ENCODE peak calls at places on chromosomes 6 and 20, in four cellular contexts. One of them, this sample, is unnamed.

GRCh38 chr20:32333181-32333987 is 24.7 kb upstream of the ASXL1 start:
- DNase-seq in GM20000: peak
- DNase-seq in AG04450: no peak
- DNase-seq in H9: no peak
- DNase-seq in this sample: no peak

GRCh38 chr20:6693178-6693807 is 74.2 kb upstream of the BMP2 start:
- DNase-seq in GM20000: no peak
- DNase-seq in AG04450: no peak
- DNase-seq in H9: no peak
- DNase-seq in this sample: no peak

GRCh38 chr20:38601216-38602184 is at the start of gene ARHGAP40:
- DNase-seq in GM20000: peak
- DNase-seq in AG04450: no peak
- DNase-seq in H9: peak
- DNase-seq in this sample: no peak

GRCh38 chr20:57301026-57301425 is 28.6 kb upstream of the SPO11 start:
- DNase-seq in GM20000: no peak
- DNase-seq in AG04450: no peak
- DNase-seq in H9: no peak
- DNase-seq in this sample: no peak

GRCh38 chr20:25191689-25192088 is 3.8 kb upstream of the ENTPD6 start:
- DNase-seq in GM20000: no peak
- DNase-seq in AG04450: no peak
- DNase-seq in H9: no peak
- DNase-seq in this sample: no peak

GRCh38 chr6:101445527-101445926 is 52.0 kb downstream of the GRIK2 start:
- DNase-seq in GM20000: no peak
- DNase-seq in AG04450: peak
- DNase-seq in H9: no peak
- DNase-seq in this sample: no peak

GRCh38 chr20:41000628-41001027 is 28.0 kb upstream of the TOP1 start:
- DNase-seq in GM20000: no peak
- DNase-seq in AG04450: no peak
- DNase-seq in H9: no peak
- DNase-seq in this sample: no peak

GRCh38 chr6:17059022-17059421 is 42.8 kb upstream of the STMND1 start:
- DNase-seq in GM20000: no peak
- DNase-seq in AG04450: no peak
- DNase-seq in H9: no peak
- DNase-seq in this sample: no peak

GRCh38 chr6:166907373-166907841 is 48.9 kb downstream of the RNASET2 start:
- DNase-seq in GM20000: peak
- DNase-seq in AG04450: no peak
- DNase-seq in H9: no peak
- DNase-seq in this sample: no peak

GRCh38 chr20:36043892-36044515 is 75.6 kb downstream of the CNBD2 start:
- DNase-seq in GM20000: no peak
- DNase-seq in AG04450: no peak
- DNase-seq in H9: no peak
- DNase-seq in this sample: no peak

GRCh38 chr20:56389807-56390206 is 2.2 kb downstream of the AURKA start:
- DNase-seq in GM20000: no peak
- DNase-seq in AG04450: no peak
- DNase-seq in H9: no peak
- DNase-seq in this sample: no peak

GRCh38 chr6:110020888-110021287 is 42.8 kb downstream of the GPR6 start:
- DNase-seq in GM20000: no peak
- DNase-seq in AG04450: no peak
- DNase-seq in H9: no peak
- DNase-seq in this sample: no peak

GRCh38 chr20:2872304-2873009 is 824 bp upstream of the PTPRA start:
- DNase-seq in GM20000: peak
- DNase-seq in AG04450: no peak
- DNase-seq in H9: peak
- DNase-seq in this sample: peak
- TF ChIP-seq CTCF in GM20000: peak
- TF ChIP-seq CTCF in AG04450: peak
- TF ChIP-seq CTCF in H9: peak
- TF ChIP-seq CTCF in this sample: peak

DNA sequence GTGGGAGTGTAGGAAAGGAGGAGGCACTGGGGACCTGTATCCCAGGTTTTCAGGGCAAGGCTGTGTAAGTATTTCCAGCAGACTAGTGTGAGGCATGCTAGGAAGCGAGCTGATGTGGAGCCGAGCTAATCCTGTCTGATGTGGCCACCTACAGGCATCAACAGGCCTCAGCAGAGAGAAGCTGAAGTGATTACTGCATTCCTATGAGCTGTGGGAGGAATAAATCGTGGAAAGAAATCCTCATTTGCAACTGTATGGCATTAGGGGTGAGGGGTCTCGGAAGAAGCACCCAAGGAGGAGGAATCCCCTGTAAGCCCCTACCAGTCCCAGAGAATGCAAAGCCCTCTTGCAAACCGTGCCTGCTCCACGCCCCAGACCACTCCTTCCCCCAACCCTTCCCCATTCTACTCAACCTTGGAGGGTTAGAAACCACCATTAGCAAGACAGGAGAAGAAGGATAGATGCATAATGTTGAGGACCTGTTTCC is 41.6 kb downstream of the C6orf15 start:
- DNase-seq in GM20000: peak
- DNase-seq in AG04450: peak
- DNase-seq in H9: peak
- DNase-seq in this sample: no peak
- TF ChIP-seq CTCF in GM20000: peak
- TF ChIP-seq CTCF in AG04450: peak
- TF ChIP-seq CTCF in H9: peak
- TF ChIP-seq CTCF in this sample: no peak

DNA sequence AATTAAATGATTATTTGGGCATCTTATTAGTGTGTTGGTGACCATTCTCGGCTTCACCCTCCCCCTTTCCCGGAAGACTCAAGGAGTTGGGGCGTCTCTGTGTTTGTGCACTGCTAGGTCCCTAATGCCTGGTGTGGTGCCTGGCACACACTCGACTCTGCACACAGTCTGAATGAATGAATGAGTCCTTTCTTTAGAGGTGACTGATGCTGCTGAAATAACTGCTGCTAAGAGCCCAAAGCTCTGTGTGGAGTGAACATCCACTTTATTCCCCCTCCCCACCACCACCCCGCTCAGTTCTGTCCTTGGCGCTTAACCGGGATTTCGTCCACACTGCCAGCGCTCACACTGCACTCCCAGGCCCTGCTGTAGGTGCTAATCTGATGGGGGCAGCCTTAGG is 1.2 kb upstream of the PHACTR3 start:
- DNase-seq in GM20000: no peak
- DNase-seq in AG04450: no peak
- DNase-seq in H9: no peak
- DNase-seq in this sample: no peak
- TF ChIP-seq CTCF in GM20000: no peak
- TF ChIP-seq CTCF in AG04450: no peak
- TF ChIP-seq CTCF in H9: no peak
- TF ChIP-seq CTCF in this sample: no peak

DNA sequence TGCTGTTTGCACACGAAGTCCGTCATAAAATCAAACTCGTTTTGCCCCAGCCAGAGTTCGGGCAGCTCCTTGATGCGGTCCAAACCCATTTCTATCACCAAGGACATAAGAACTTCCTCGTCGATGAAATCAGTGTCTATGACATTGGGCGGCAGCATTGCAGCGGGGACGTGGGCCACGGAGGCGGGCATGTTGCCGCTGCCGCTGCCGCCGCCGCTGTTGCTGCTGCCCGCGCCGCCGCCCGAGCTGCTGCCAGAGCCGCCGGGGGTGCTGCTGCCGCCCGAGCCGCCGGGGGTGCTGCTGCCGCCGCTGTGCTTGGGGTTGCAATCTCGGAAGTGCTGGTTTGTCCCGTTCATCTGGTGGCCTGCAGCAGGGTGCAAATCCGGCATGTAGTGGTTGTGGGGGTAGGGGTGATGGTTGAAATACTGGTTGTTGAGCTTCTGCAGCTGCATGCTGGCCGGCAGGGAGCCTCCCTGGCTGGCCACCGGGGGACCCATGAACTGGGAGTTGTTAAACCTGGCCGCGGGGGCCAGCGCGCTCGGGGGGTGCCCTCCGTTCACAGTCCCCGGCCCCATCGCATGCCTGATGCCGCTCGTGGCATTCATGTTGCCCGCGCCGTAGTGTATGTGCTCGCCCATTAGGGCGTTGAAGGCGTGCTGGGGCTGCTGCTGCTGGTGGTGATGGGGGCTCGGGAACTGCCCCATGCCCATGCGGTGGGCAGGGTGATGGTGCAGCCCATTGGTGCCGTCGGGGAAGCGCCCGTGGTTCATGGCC is 1.1 kb downstream of the CITED2 start:
- DNase-seq in GM20000: peak
- DNase-seq in AG04450: no peak
- DNase-seq in H9: peak
- DNase-seq in this sample: peak
- TF ChIP-seq CTCF in GM20000: no peak
- TF ChIP-seq CTCF in AG04450: peak
- TF ChIP-seq CTCF in H9: peak
- TF ChIP-seq CTCF in this sample: no peak

GRCh38 chr6:159075506-159076100 is 30.8 kb upstream of the TAGAP start:
- DNase-seq in GM20000: no peak
- DNase-seq in AG04450: no peak
- DNase-seq in H9: no peak
- DNase-seq in this sample: no peak

GRCh38 chr6:159079367-159079766 is 34.6 kb upstream of the TAGAP start:
- DNase-seq in GM20000: no peak
- DNase-seq in AG04450: no peak
- DNase-seq in H9: no peak
- DNase-seq in this sample: no peak

GRCh38 chr6:159074120-159074684 is 29.4 kb upstream of the TAGAP start:
- DNase-seq in GM20000: no peak
- DNase-seq in AG04450: no peak
- DNase-seq in H9: peak
- DNase-seq in this sample: no peak

GRCh38 chr6:159074866-159075265 is 30.1 kb upstream of the TAGAP start:
- DNase-seq in GM20000: no peak
- DNase-seq in AG04450: no peak
- DNase-seq in H9: no peak
- DNase-seq in this sample: no peak

DNA sequence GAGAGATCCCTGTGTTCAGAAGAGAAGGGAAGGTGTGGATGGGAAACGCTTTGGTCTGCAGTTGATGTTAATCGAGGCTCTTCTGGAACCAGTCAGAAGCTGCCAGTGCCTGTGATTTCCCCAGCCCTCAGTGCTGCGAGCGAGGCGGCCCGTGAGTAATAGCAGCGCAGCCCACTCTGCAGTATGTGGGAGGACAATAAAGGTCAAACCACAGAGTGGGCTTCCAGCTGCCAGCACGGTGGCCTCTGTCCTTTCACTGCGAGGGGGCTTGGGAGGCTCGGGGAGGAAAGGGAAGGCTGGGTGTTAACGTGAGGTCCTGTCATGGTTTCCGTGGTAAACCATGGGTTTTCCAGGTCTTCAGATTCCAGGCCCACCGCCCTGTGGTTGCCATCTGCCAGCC is 32.3 kb upstream of the TAGAP start:
- DNase-seq in GM20000: no peak
- DNase-seq in AG04450: no peak
- DNase-seq in H9: no peak
- DNase-seq in this sample: no peak
- TF ChIP-seq CTCF in GM20000: no peak
- TF ChIP-seq CTCF in AG04450: no peak
- TF ChIP-seq CTCF in H9: no peak
- TF ChIP-seq CTCF in this sample: no peak

GRCh38 chr6:18135171-18135570 is 12.7 kb upstream of the NHLRC1 start:
- DNase-seq in GM20000: no peak
- DNase-seq in AG04450: no peak
- DNase-seq in H9: no peak
- DNase-seq in this sample: no peak
- TF ChIP-seq CTCF in GM20000: no peak
- TF ChIP-seq CTCF in AG04450: no peak
- TF ChIP-seq CTCF in H9: no peak
- TF ChIP-seq CTCF in this sample: no peak

GRCh38 chr6:95923518-95923917 is 92.3 kb upstream of the FUT9 start:
- DNase-seq in GM20000: peak
- DNase-seq in AG04450: no peak
- DNase-seq in H9: peak
- DNase-seq in this sample: no peak
- TF ChIP-seq CTCF in GM20000: no peak
- TF ChIP-seq CTCF in AG04450: no peak
- TF ChIP-seq CTCF in H9: peak
- TF ChIP-seq CTCF in this sample: no peak

GRCh38 chr20:60455272-60455671 is 497.0 kb downstream of the CDH26 start:
- DNase-seq in GM20000: no peak
- DNase-seq in AG04450: no peak
- DNase-seq in H9: no peak
- DNase-seq in this sample: no peak

GRCh38 chr20:60459212-60459611 is 501.0 kb downstream of the CDH26 start:
- DNase-seq in GM20000: no peak
- DNase-seq in AG04450: no peak
- DNase-seq in H9: no peak
- DNase-seq in this sample: no peak

GRCh38 chr20:60454491-60454890 is 496.3 kb downstream of the CDH26 start:
- DNase-seq in GM20000: no peak
- DNase-seq in AG04450: no peak
- DNase-seq in H9: no peak
- DNase-seq in this sample: no peak

GRCh38 chr20:60453388-60453787 is 495.2 kb downstream of the CDH26 start:
- DNase-seq in GM20000: no peak
- DNase-seq in AG04450: no peak
- DNase-seq in H9: no peak
- DNase-seq in this sample: no peak

GRCh38 chr20:60453847-60454246 is 495.6 kb downstream of the CDH26 start:
- DNase-seq in GM20000: no peak
- DNase-seq in AG04450: no peak
- DNase-seq in H9: peak
- DNase-seq in this sample: no peak
- TF ChIP-seq CTCF in GM20000: no peak
- TF ChIP-seq CTCF in AG04450: peak
- TF ChIP-seq CTCF in H9: peak
- TF ChIP-seq CTCF in this sample: no peak

This sample was measured in natural killer cell.